ENCODE peak calls at places on chromosomes 1 and 21, in five cellular contexts. M is CD8-positive, alpha-beta T cell; X is pancreas; V is heart left ventricle; B is SJSA1. K is an unnamed sample.

GRCh38 chr1:119396982-119397381 is 18.0 kb upstream of the HSD3B2 start:
- DNase-seq in M (no peak), X (no peak), V (no peak), B (no peak), K (no peak)

GRCh38 chr1:177959793-177960515 is 9.9 kb downstream of the SEC16B start:
- DNase-seq in M (no peak), X (no peak), V (no peak), B (peak), K (peak)

GRCh38 chr1:28921286-28921869 is 7.0 kb downstream of the EPB41 start:
- DNase-seq in M (no peak), X (no peak), V (no peak), B (no peak), K (no peak)

GRCh38 chr1:109198745-109199144 is 15.0 kb upstream of the SARS1 start:
- DNase-seq in M (no peak), X (no peak), V (no peak), B (no peak), K (no peak)

GRCh38 chr1:219465247-219466093 is 147.4 kb downstream of the ZC3H11B start:
- DNase-seq in M (no peak), X (no peak), V (no peak), B (peak), K (peak)

GRCh38 chr21:34126269-34126668 is 52.9 kb downstream of the MRPS6 start:
- DNase-seq in M (peak), X (no peak), V (no peak), B (no peak), K (peak)

GRCh38 chr1:24384251-24385090 is 29.1 kb downstream of the STPG1 start:
- DNase-seq in M (no peak), X (no peak), V (no peak), B (peak), K (peak)

GRCh38 chr1:161069731-161070270 is at the start of gene ARHGAP30:
- DNase-seq in M (peak), X (peak), V (peak), B (no peak), K (no peak)

GRCh38 chr1:18927654-18928272 is 25.4 kb upstream of the ALDH4A1 start:
- DNase-seq in M (peak), X (no peak), V (no peak), B (no peak), K (peak)

GRCh38 chr1:24204116-24204515 is 17.0 kb upstream of the IFNLR1 start:
- DNase-seq in M (no peak), X (no peak), V (no peak), B (no peak), K (no peak)

GRCh38 chr21:42424848-42425602 is 21.3 kb downstream of the UBASH3A start:
- DNase-seq in M (peak), X (no peak), V (no peak), B (no peak), K (no peak)

GRCh38 chr1:95793893-95794292 is 559.9 kb downstream of the RWDD3 start:
- DNase-seq in M (no peak), X (no peak), V (no peak), B (no peak), K (peak)

GRCh38 chr1:4658643-4659042 is 4.2 kb downstream of the AJAP1 start:
- DNase-seq in M (no peak), X (no peak), V (no peak), B (no peak), K (no peak)

GRCh38 chr1:230772457-230773395 is 25.5 kb downstream of the CAPN9 start:
- DNase-seq in M (no peak), X (peak), V (peak), B (no peak), K (no peak)

GRCh38 chr1:178258521-178258920 is 164.6 kb downstream of the RASAL2 start:
- DNase-seq in M (no peak), X (no peak), V (no peak), B (no peak), K (no peak)

GRCh38 chr1:33163621-33164071 is 18.2 kb downstream of the TRIM62 start:
- DNase-seq in M (no peak), X (no peak), V (no peak), B (peak), K (no peak)

GRCh38 chr1:38088366-38088765 is 41.8 kb upstream of the POU3F1 start:
- DNase-seq in M (no peak), X (no peak), V (no peak), B (no peak), K (no peak)

GRCh38 chr1:110187139-110187890 is 22.8 kb upstream of the KCNC4 start:
- DNase-seq in M (no peak), X (no peak), V (peak), B (no peak), K (peak)

GRCh38 chr1:6738987-6739386 is 37.4 kb upstream of the DNAJC11 start:
- DNase-seq in M (no peak), X (no peak), V (no peak), B (no peak), K (no peak)

GRCh38 chr1:21764615-21765423 is 18.1 kb downstream of the USP48 start:
- DNase-seq in M (no peak), X (peak), V (no peak), B (peak), K (peak)

GRCh38 chr1:94095112-94095637 is 25.8 kb downstream of the ABCA4 start:
- DNase-seq in M (no peak), X (no peak), V (peak), B (peak), K (no peak)

GRCh38 chr1:145985502-145986439 is 10.6 kb downstream of the TXNIP start:
- DNase-seq in M (no peak), X (peak), V (peak), B (peak), K (no peak)

GRCh38 chr1:27727126-27727525 is 1.4 kb downstream of the FAM76A start:
- DNase-seq in M (no peak), X (no peak), V (no peak), B (no peak), K (no peak)

GRCh38 chr1:25080294-25081209 is 150.5 kb upstream of the RUNX3 start:
- DNase-seq in M (no peak), X (no peak), V (no peak), B (peak), K (peak)

GRCh38 chr21:16536661-16537359 is 807.0 kb downstream of the USP25 start:
- DNase-seq in M (no peak), X (no peak), V (no peak), B (peak), K (peak)

GRCh38 chr1:15345711-15346355 is 63.9 kb upstream of the EFHD2 start:
- DNase-seq in M (peak), X (no peak), V (peak), B (no peak), K (no peak)

GRCh38 chr1:233440952-233441401 is 113.5 kb downstream of the MAP3K21 start:
- DNase-seq in M (no peak), X (peak), V (no peak), B (peak), K (peak)

GRCh38 chr1:41917835-41918449 is 780 bp downstream of the HIVEP3 start:
- DNase-seq in M (peak), X (no peak), V (peak), B (no peak), K (no peak)

GRCh38 chr1:181173761-181174371 is 85.4 kb downstream of the IER5 start:
- DNase-seq in M (no peak), X (no peak), V (no peak), B (no peak), K (no peak)

GRCh38 chr1:12001249-12001917 is 17.9 kb upstream of the MIIP start:
- DNase-seq in M (no peak), X (no peak), V (no peak), B (no peak), K (no peak)

GRCh38 chr21:46157987-46158451 is 2.6 kb upstream of the FTCD start:
- DNase-seq in M (no peak), X (no peak), V (peak), B (no peak), K (no peak)

GRCh38 chr1:73781257-73781656 is 416.7 kb downstream of the LRRIQ3 start:
- DNase-seq in M (no peak), X (no peak), V (no peak), B (no peak), K (no peak)

GRCh38 chr1:94670273-94670672 is 128.7 kb upstream of the F3 start:
- DNase-seq in M (no peak), X (no peak), V (no peak), B (no peak), K (no peak)

GRCh38 chr1:182803846-182804245 is 14.3 kb downstream of the NPL start:
- DNase-seq in M (no peak), X (no peak), V (no peak), B (no peak), K (peak)

GRCh38 chr1:76841460-76841859 is 25.8 kb upstream of the ST6GALNAC5 start:
- DNase-seq in M (no peak), X (no peak), V (no peak), B (no peak), K (no peak)

GRCh38 chr21:42845296-42845965 is 33.9 kb downstream of the WDR4 start:
- DNase-seq in M (no peak), X (peak), V (peak), B (no peak), K (no peak)

GRCh38 chr1:51518730-51519047 is 377 bp downstream of the EPS15 start:
- DNase-seq in M (peak), X (peak), V (peak), B (no peak), K (peak)

DNA sequence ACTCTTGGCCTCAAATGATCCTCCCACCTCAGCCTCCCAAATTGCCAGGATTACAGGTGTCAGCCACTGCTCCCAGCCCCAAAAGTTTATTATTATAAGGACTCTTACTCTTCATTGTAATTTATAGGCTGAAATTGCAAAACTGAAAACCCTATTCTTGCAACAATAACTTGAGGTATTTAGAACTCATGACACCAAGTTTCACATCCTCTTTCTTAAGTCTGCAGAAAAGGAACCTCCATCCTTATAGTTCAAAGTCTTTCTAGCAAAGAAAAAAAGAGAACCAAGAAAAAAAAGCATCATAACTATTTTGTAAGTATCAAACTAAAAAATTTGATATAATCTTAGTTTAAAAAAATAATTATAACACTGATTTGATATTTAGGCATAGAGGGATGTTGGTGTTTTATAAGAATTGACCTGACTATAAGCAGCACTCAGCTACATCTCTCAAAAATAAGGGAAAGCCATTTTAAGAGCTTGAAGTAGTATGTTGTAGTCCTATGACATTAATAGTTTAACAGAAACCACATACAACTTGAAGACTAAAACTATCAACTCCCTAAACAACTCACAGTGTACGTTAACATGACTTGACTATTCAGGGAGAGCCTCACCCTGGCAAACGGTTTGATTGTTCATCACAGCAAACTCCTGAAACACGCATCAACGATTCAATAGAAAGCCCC is 122.4 kb downstream of the AKT3 start:
- DNase-seq in M (no peak), X (no peak), V (no peak), B (no peak), K (no peak)
- H3K27ac ChIP-seq in M (no peak), X (no peak), V (no peak), B (no peak), K (no peak)

DNA sequence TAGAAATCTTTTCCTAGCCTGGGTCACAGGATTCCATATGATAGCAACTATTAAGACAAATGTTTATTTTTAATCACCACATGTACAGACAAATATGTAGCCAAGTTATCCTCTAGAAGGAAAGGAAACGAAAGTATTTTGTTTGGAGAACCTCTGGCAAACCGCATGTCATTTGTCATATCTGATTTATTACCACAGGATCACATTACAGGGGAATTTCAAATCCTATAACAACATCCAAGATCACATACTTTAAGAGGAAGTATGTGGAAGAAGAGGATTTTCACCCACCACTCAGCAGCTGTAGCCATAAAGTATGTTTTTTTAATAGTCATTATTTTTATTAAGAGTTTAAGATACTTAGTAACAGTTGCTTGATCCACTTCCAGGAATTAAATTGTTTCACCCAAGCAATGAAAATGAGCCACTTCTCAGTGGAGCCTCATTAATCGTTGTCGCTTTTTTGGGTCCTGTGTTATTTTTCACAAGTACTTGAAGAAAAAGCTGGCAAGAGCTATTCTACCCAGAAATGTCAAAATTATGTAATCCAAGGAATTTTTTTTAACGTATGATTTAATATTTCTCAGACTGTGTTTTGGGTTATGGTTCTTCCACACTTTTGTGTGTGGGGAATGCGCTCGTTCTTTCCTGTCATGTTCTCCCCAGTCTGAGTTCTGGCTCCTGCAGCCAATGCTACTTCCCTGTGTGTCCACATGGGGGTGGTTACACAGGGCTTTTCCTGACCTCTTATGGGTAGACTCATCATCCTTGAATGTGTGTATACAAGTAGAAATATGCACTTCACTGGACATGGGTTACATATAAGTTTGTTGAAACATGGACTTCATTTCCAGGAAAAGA is 6.9 kb downstream of the SERTAD4 start:
- DNase-seq in M (no peak), X (no peak), V (no peak), B (peak), K (peak)
- H3K27ac ChIP-seq in M (no peak), X (no peak), V (peak), B (peak), K (no peak)

GRCh38 chr1:200628223-200628868 is 7.8 kb upstream of the KIF14 start:
- DNase-seq in M (peak), X (no peak), V (no peak), B (no peak), K (no peak)

GRCh38 chr1:200634449-200635122 is 14.0 kb upstream of the KIF14 start:
- DNase-seq in M (no peak), X (no peak), V (no peak), B (no peak), K (no peak)

GRCh38 chr1:200629876-200630514 is 9.4 kb upstream of the KIF14 start:
- DNase-seq in M (no peak), X (no peak), V (no peak), B (no peak), K (no peak)

GRCh38 chr1:200627548-200628222 is 7.1 kb upstream of the KIF14 start:
- DNase-seq in M (no peak), X (no peak), V (no peak), B (no peak), K (no peak)

DNA sequence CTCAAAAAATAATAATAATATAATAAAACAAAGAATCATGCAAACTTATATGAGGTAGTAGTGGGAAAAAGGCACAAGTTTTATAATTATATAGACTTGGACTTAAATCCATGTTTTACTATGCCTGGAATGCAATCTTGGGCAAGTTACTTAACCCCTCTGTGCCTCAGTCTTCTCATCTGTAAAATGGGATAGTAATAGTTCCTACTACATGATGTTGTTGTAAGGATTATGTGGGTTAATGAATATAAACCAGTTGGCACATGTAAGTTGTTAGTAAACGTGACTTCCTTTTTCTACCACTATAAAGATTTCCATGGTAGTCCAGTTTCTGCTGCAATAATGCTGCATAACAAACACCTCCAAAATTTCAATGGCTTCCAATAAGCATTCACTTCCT is 10.8 kb upstream of the KIF14 start:
- DNase-seq in M (no peak), X (no peak), V (no peak), B (no peak), K (no peak)
- H3K27ac ChIP-seq in M (no peak), X (no peak), V (no peak), B (no peak), K (no peak)

GRCh38 chr1:61379693-61380092 is 297.3 kb downstream of the NFIA start:
- DNase-seq in M (no peak), X (no peak), V (no peak), B (no peak), K (no peak)

GRCh38 chr1:61375082-61375880 is 292.9 kb downstream of the NFIA start:
- DNase-seq in M (no peak), X (no peak), V (no peak), B (no peak), K (peak)

GRCh38 chr1:61376151-61376550 is 293.8 kb downstream of the NFIA start:
- DNase-seq in M (no peak), X (no peak), V (no peak), B (no peak), K (no peak)

GRCh38 chr1:61378498-61379180 is 296.3 kb downstream of the NFIA start:
- DNase-seq in M (no peak), X (no peak), V (no peak), B (no peak), K (no peak)

GRCh38 chr1:61377242-61377958 is 295.0 kb downstream of the NFIA start:
- DNase-seq in M (no peak), X (no peak), V (no peak), B (no peak), K (no peak)
- H3K27ac ChIP-seq in M (no peak), X (no peak), V (peak), B (no peak), K (no peak)

GRCh38 chr21:32463889-32464300 is 51.4 kb downstream of the EVA1C start:
- DNase-seq in M (no peak), X (no peak), V (no peak), B (peak), K (peak)
- H3K27ac ChIP-seq in M (no peak), X (no peak), V (peak), B (peak), K (no peak)

K was measured in foreskin keratinocyte.